ENCODE peak calls at places on chromosomes 7 and 10, in five cellular contexts. M is A549; T is iris pigment epithelial cell; A is activated CD4-positive, alpha-beta T cell treated with anti-CD3 and anti-CD28 coated beads for 48 hours; P is EH. L is an unnamed sample.

GRCh38 chr10:67173787-67174186 is 248.0 kb downstream of the LRRTM3 start:
- DNase-seq in M (no peak), T (no peak), A (no peak), P (no peak), L (no peak)

GRCh38 chr10:118662228-118663035 is 67.0 kb upstream of the PRLHR start:
- DNase-seq in M (no peak), T (peak), A (no peak), P (peak), L (no peak)

GRCh38 chr10:46028584-46029570 is 1.5 kb downstream of the NCOA4 start:
- DNase-seq in M (peak), T (peak), A (no peak), P (peak), L (peak)

GRCh38 chr10:73773152-73773879 is 8.5 kb upstream of the CHCHD1 start:
- DNase-seq in M (no peak), T (no peak), A (peak), P (no peak), L (no peak)

GRCh38 chr7:133705596-133705995 is 421.5 kb upstream of the LRGUK start:
- DNase-seq in M (peak), T (peak), A (no peak), P (peak), L (no peak)

GRCh38 chr10:34728361-34728760 is 86.7 kb downstream of the PARD3 start:
- DNase-seq in M (no peak), T (no peak), A (no peak), P (no peak), L (no peak)

GRCh38 chr10:88147000-88147798 is 283.8 kb downstream of the PTEN start:
- DNase-seq in M (no peak), T (no peak), A (no peak), P (no peak), L (no peak)

GRCh38 chr7:39937366-39938153 is 12.5 kb upstream of the CDK13 start:
- DNase-seq in M (no peak), T (no peak), A (no peak), P (no peak), L (no peak)

GRCh38 chr10:43925793-43926192 is 277.1 kb upstream of the ZNF32 start:
- DNase-seq in M (no peak), T (no peak), A (no peak), P (no peak), L (no peak)

GRCh38 chr10:131141207-131141606 is 170.3 kb downstream of the TCERG1L start:
- DNase-seq in M (no peak), T (no peak), A (no peak), P (no peak), L (no peak)

GRCh38 chr10:3398825-3399646 is 226.5 kb upstream of the PITRM1 start:
- DNase-seq in M (no peak), T (peak), A (no peak), P (peak), L (no peak)

GRCh38 chr7:117808910-117809705 is 64.1 kb downstream of the CTTNBP2 start:
- DNase-seq in M (no peak), T (peak), A (no peak), P (peak), L (no peak)

GRCh38 chr7:55202150-55202913 is 162.8 kb upstream of the LANCL2 start:
- DNase-seq in M (no peak), T (no peak), A (no peak), P (no peak), L (no peak)

GRCh38 chr7:151313857-151314256 is 27.8 kb upstream of the NUB1 start:
- DNase-seq in M (no peak), T (peak), A (peak), P (peak), L (no peak)

GRCh38 chr7:105454058-105454739 is 65.5 kb upstream of the SRPK2 start:
- DNase-seq in M (no peak), T (peak), A (no peak), P (peak), L (no peak)

GRCh38 chr10:6163364-6164270 is 39.1 kb upstream of the PFKFB3 start:
- DNase-seq in M (peak), T (peak), A (peak), P (peak), L (peak)

L was measured in effector CD4-positive, alpha-beta T cell.